ENCODE peak calls at places on chromosomes 13 and 19, in seven cellular contexts. N, R, P, U, C, K and Y are unnamed samples.
A peak's percentile ranks its signal among the peaks of the same experiment; 100 is the strongest.

GRCh38 chr13:39281539-39282150 is 243.4 kb downstream of the NHLRC3 start:
- DNase-seq in K (no peak), U (no peak), P (no peak), N (no peak), R (no peak), C (no peak), Y (no peak)

GRCh38 chr13:40787062-40787461 is 2.3 kb upstream of the SLC25A15 start:
- DNase-seq in R (no peak), N (no peak), U (peak; percentile 84), K (no peak), P (no peak), C (no peak), Y (no peak)

GRCh38 chr19:40945645-40946044 is 45.4 kb upstream of the CYP2B6 start:
- DNase-seq in C (no peak), P (no peak), R (no peak), K (no peak), U (no peak), N (no peak), Y (no peak)

GRCh38 chr13:80871481-80871880 is 530.6 kb upstream of the SPRY2 start:
- DNase-seq in K (no peak), C (no peak), R (no peak), N (no peak), U (no peak), P (peak; percentile 84), Y (no peak)

GRCh38 chr13:113110048-113110851 is 4.7 kb downstream of the F7 start:
- DNase-seq in K (peak; percentile 13), C (peak; percentile 14), N (no peak), R (no peak), P (no peak), U (no peak), Y (no peak)

GRCh38 chr13:45231722-45232121 is 30.9 kb upstream of the KCTD4 start:
- DNase-seq in R (no peak), U (peak; percentile 22), P (peak; percentile 29), K (no peak), N (no peak), C (no peak), Y (no peak)

GRCh38 chr13:73065665-73066350 is 7.0 kb downstream of the KLF5 start:
- DNase-seq in R (no peak), K (no peak), P (peak; percentile 88), N (no peak), C (peak; percentile 25), U (no peak), Y (no peak)

GRCh38 chr19:55251296-55252081 is 7.3 kb downstream of the PPP6R1 start:
- DNase-seq in U (no peak), P (peak; percentile 44), C (no peak), R (peak; percentile 76), N (no peak), K (no peak), Y (no peak)

GRCh38 chr13:30364133-30364532 is 56.8 kb upstream of the KATNAL1 start:
- DNase-seq in C (no peak), R (no peak), N (no peak), P (no peak), K (no peak), U (peak; percentile 28), Y (no peak)

GRCh38 chr19:2394054-2394668 is 33.2 kb downstream of the TIMM13 start:
- DNase-seq in P (no peak), N (no peak), R (no peak), C (no peak), K (no peak), U (no peak), Y (no peak)

GRCh38 chr19:1285737-1286360 is at the start of gene EFNA2:
- DNase-seq in R (peak; percentile 56), P (no peak), K (no peak), C (no peak), U (no peak), N (no peak), Y (no peak)

GRCh38 chr13:57030671-57031070 is 110.0 kb upstream of the PRR20A start:
- DNase-seq in R (no peak), P (no peak), K (no peak), C (no peak), N (no peak), U (no peak), Y (no peak)

GRCh38 chr19:16894080-16894479 is 5.3 kb downstream of the F2RL3 start:
- DNase-seq in K (no peak), R (no peak), P (no peak), N (no peak), U (no peak), C (no peak), Y (no peak)

GRCh38 chr19:46915386-46915785 is 54.6 kb downstream of the ARHGAP35 start:
- DNase-seq in P (no peak), K (no peak), C (no peak), N (no peak), U (no peak), R (no peak), Y (no peak)

GRCh38 chr19:4403005-4403761 is 743 bp downstream of the CHAF1A start:
- DNase-seq in K (no peak), P (no peak), C (no peak), R (peak; percentile 67), N (no peak), U (no peak), Y (no peak)

GRCh38 chr19:10226376-10227214 is 4.5 kb downstream of the S1PR2 start:
- DNase-seq in U (peak; percentile 74), K (no peak), C (peak; percentile 49), R (no peak), P (no peak), N (peak; percentile 84), Y (peak; percentile 93)

GRCh38 chr13:40440990-40441820 is 225.2 kb downstream of the FOXO1 start:
- DNase-seq in P (peak; percentile 22), C (peak; percentile 92), U (no peak), N (peak; percentile 87), R (no peak), K (no peak), Y (peak; percentile 87)

GRCh38 chr19:46812898-46813569 is 24.6 kb upstream of the SLC1A5 start:
- DNase-seq in P (no peak), N (peak; percentile 64), K (no peak), R (no peak), C (peak; percentile 21), U (no peak), Y (peak; percentile 85)

GRCh38 chr13:40338217-40338616 is 328.2 kb downstream of the FOXO1 start:
- DNase-seq in P (no peak), R (no peak), N (no peak), U (no peak), K (no peak), C (no peak), Y (no peak)

GRCh38 chr13:111341886-111342285 is 21.4 kb downstream of the TEX29 start:
- DNase-seq in R (no peak), P (no peak), K (no peak), N (no peak), C (no peak), U (no peak), Y (no peak)

GRCh38 chr13:112720251-112720650 is 30.4 kb downstream of the ATP11A start:
- DNase-seq in P (no peak), C (no peak), R (no peak), U (no peak), K (no peak), N (peak; percentile 12), Y (no peak)

GRCh38 chr13:32638739-32639138 is 52.5 kb downstream of the PDS5B start:
- DNase-seq in K (no peak), P (no peak), R (no peak), C (no peak), U (no peak), N (no peak), Y (no peak)

GRCh38 chr19:30228726-30229523 is 143.3 kb upstream of the ZNF536 start:
- DNase-seq in U (no peak), R (no peak), K (no peak), C (no peak), P (no peak), N (no peak), Y (no peak)

GRCh38 chr19:50555033-50555432 is 13.2 kb downstream of the LRRC4B start:
- DNase-seq in C (no peak), P (no peak), N (no peak), R (no peak), K (no peak), U (no peak), Y (no peak)

GRCh38 chr19:48495391-48495790 is 16.2 kb downstream of the LMTK3 start:
- DNase-seq in K (no peak), P (no peak), C (no peak), R (no peak), U (no peak), N (no peak), Y (no peak)

GRCh38 chr13:21326155-21327030 is 132.7 kb downstream of the ZDHHC20 start:
- DNase-seq in U (peak; percentile 69), R (no peak), C (peak; percentile 28), N (no peak), K (peak; percentile 27), P (peak; percentile 65), Y (no peak)

GRCh38 chr13:30493670-30494381 is 28.1 kb upstream of the HMGB1 start:
- DNase-seq in C (no peak), K (no peak), R (no peak), U (no peak), P (no peak), N (no peak), Y (no peak)

GRCh38 chr19:11624064-11624463 is 26.8 kb downstream of the ZNF627 start:
- DNase-seq in R (no peak), N (no peak), P (peak; percentile 29), U (no peak), K (no peak), C (no peak), Y (no peak)

GRCh38 chr13:46527237-46527636 is 25.7 kb upstream of the LRCH1 start:
- DNase-seq in K (no peak), R (no peak), C (no peak), U (no peak), P (peak; percentile 78), N (no peak), Y (no peak)

GRCh38 chr13:76349700-76350099 is 536.5 kb downstream of the KCTD12 start:
- DNase-seq in N (no peak), R (no peak), P (no peak), C (no peak), K (no peak), U (no peak), Y (no peak)

GRCh38 chr19:40553885-40554857 is 22.5 kb upstream of the SHKBP1 start:
- DNase-seq in K (no peak), P (peak; percentile 30), R (no peak), N (no peak), C (no peak), U (no peak), Y (no peak)

GRCh38 chr19:19278315-19278714 is 5.2 kb upstream of the TM6SF2 start:
- DNase-seq in N (no peak), P (no peak), U (no peak), K (no peak), R (no peak), C (no peak), Y (no peak)

GRCh38 chr19:45828523-45828922 is 13.4 kb upstream of the RSPH6A start:
- DNase-seq in U (no peak), P (no peak), N (no peak), C (no peak), K (no peak), R (no peak), Y (no peak)

GRCh38 chr19:2122982-2123381 is 26.3 kb downstream of the IZUMO4 start:
- DNase-seq in C (no peak), N (no peak), R (no peak), K (no peak), U (no peak), P (no peak), Y (no peak)

GRCh38 chr19:28874742-28875141 is 338.2 kb downstream of the UQCRFS1 start:
- DNase-seq in P (no peak), R (no peak), C (no peak), U (no peak), N (no peak), K (no peak), Y (no peak)